ENCODE peak calls at places on chromosomes 6 and 20, in eight cellular contexts. One of them, this sample, is unnamed.

GRCh38 chr20:3677733-3678132 is 4.1 kb downstream of the ADAM33 start:
- DNase-seq in effector memory CD4-positive, alpha-beta T cell: no peak
- DNase-seq in RKO: no peak
- DNase-seq in left ventricle myocardium superior: peak
- DNase-seq in Calu3: no peak
- DNase-seq in CD8-positive, alpha-beta T cell: no peak
- DNase-seq in body of pancreas: no peak
- DNase-seq in astrocyte of the spinal cord: peak
- DNase-seq in this sample: peak

GRCh38 chr6:142026471-142026870 is 106.3 kb upstream of the GJE1 start:
- DNase-seq in astrocyte of the spinal cord: no peak
- DNase-seq in body of pancreas: no peak
- DNase-seq in effector memory CD4-positive, alpha-beta T cell: no peak
- DNase-seq in left ventricle myocardium superior: no peak
- DNase-seq in CD8-positive, alpha-beta T cell: no peak
- DNase-seq in RKO: no peak
- DNase-seq in Calu3: peak
- DNase-seq in this sample: no peak

GRCh38 chr6:36039113-36039512 is 11.5 kb downstream of the MAPK14 start:
- DNase-seq in astrocyte of the spinal cord: peak
- DNase-seq in Calu3: no peak
- DNase-seq in body of pancreas: no peak
- DNase-seq in RKO: no peak
- DNase-seq in left ventricle myocardium superior: no peak
- DNase-seq in effector memory CD4-positive, alpha-beta T cell: no peak
- DNase-seq in CD8-positive, alpha-beta T cell: no peak
- DNase-seq in this sample: no peak

GRCh38 chr6:36139431-36139830 is 9.1 kb downstream of the MAPK13 start:
- DNase-seq in RKO: no peak
- DNase-seq in effector memory CD4-positive, alpha-beta T cell: no peak
- DNase-seq in left ventricle myocardium superior: no peak
- DNase-seq in body of pancreas: no peak
- DNase-seq in Calu3: peak
- DNase-seq in astrocyte of the spinal cord: no peak
- DNase-seq in CD8-positive, alpha-beta T cell: no peak
- DNase-seq in this sample: no peak

GRCh38 chr6:82611751-82612150 is 248.1 kb downstream of the TPBG start:
- DNase-seq in CD8-positive, alpha-beta T cell: no peak
- DNase-seq in RKO: no peak
- DNase-seq in effector memory CD4-positive, alpha-beta T cell: no peak
- DNase-seq in body of pancreas: no peak
- DNase-seq in astrocyte of the spinal cord: no peak
- DNase-seq in Calu3: no peak
- DNase-seq in left ventricle myocardium superior: no peak
- DNase-seq in this sample: no peak

GRCh38 chr20:53829706-53830521 is 236.3 kb upstream of the ZNF217 start:
- DNase-seq in Calu3: no peak
- DNase-seq in astrocyte of the spinal cord: peak
- DNase-seq in effector memory CD4-positive, alpha-beta T cell: no peak
- DNase-seq in CD8-positive, alpha-beta T cell: no peak
- DNase-seq in RKO: no peak
- DNase-seq in body of pancreas: peak
- DNase-seq in left ventricle myocardium superior: no peak
- DNase-seq in this sample: no peak

GRCh38 chr6:169190144-169190584 is 63.5 kb downstream of the THBS2 start:
- DNase-seq in left ventricle myocardium superior: peak
- DNase-seq in body of pancreas: no peak
- DNase-seq in astrocyte of the spinal cord: peak
- DNase-seq in RKO: no peak
- DNase-seq in effector memory CD4-positive, alpha-beta T cell: no peak
- DNase-seq in CD8-positive, alpha-beta T cell: no peak
- DNase-seq in Calu3: no peak
- DNase-seq in this sample: peak

GRCh38 chr6:14550817-14551216 is 433.2 kb downstream of the CD83 start:
- DNase-seq in Calu3: no peak
- DNase-seq in body of pancreas: no peak
- DNase-seq in astrocyte of the spinal cord: no peak
- DNase-seq in effector memory CD4-positive, alpha-beta T cell: no peak
- DNase-seq in left ventricle myocardium superior: peak
- DNase-seq in CD8-positive, alpha-beta T cell: no peak
- DNase-seq in RKO: no peak
- DNase-seq in this sample: peak

GRCh38 chr6:127192911-127193503 is 73.7 kb upstream of the RNF146 start:
- DNase-seq in CD8-positive, alpha-beta T cell: no peak
- DNase-seq in RKO: no peak
- DNase-seq in astrocyte of the spinal cord: no peak
- DNase-seq in Calu3: no peak
- DNase-seq in effector memory CD4-positive, alpha-beta T cell: no peak
- DNase-seq in body of pancreas: no peak
- DNase-seq in left ventricle myocardium superior: no peak
- DNase-seq in this sample: no peak

GRCh38 chr20:1423625-1424106 is 30.8 kb upstream of the FKBP1A start:
- DNase-seq in body of pancreas: peak
- DNase-seq in astrocyte of the spinal cord: peak
- DNase-seq in effector memory CD4-positive, alpha-beta T cell: no peak
- DNase-seq in RKO: peak
- DNase-seq in Calu3: peak
- DNase-seq in CD8-positive, alpha-beta T cell: no peak
- DNase-seq in left ventricle myocardium superior: no peak
- DNase-seq in this sample: peak

GRCh38 chr6:163743796-163744195 is 329.3 kb downstream of the QKI start:
- DNase-seq in effector memory CD4-positive, alpha-beta T cell: no peak
- DNase-seq in left ventricle myocardium superior: no peak
- DNase-seq in Calu3: no peak
- DNase-seq in CD8-positive, alpha-beta T cell: no peak
- DNase-seq in astrocyte of the spinal cord: no peak
- DNase-seq in body of pancreas: no peak
- DNase-seq in RKO: no peak
- DNase-seq in this sample: no peak

GRCh38 chr6:26556263-26557070 is 18.3 kb downstream of the HMGN4 start:
- DNase-seq in RKO: peak
- DNase-seq in effector memory CD4-positive, alpha-beta T cell: no peak
- DNase-seq in CD8-positive, alpha-beta T cell: peak
- DNase-seq in body of pancreas: peak
- DNase-seq in Calu3: peak
- DNase-seq in astrocyte of the spinal cord: peak
- DNase-seq in left ventricle myocardium superior: peak
- DNase-seq in this sample: no peak

GRCh38 chr20:42308980-42309524 is 690.9 kb upstream of the CHD6 start:
- DNase-seq in effector memory CD4-positive, alpha-beta T cell: no peak
- DNase-seq in RKO: no peak
- DNase-seq in CD8-positive, alpha-beta T cell: no peak
- DNase-seq in Calu3: no peak
- DNase-seq in body of pancreas: no peak
- DNase-seq in left ventricle myocardium superior: no peak
- DNase-seq in astrocyte of the spinal cord: no peak
- DNase-seq in this sample: no peak

GRCh38 chr20:34883809-34884208 is 7.4 kb downstream of the ACSS2 start:
- DNase-seq in Calu3: no peak
- DNase-seq in RKO: no peak
- DNase-seq in left ventricle myocardium superior: no peak
- DNase-seq in effector memory CD4-positive, alpha-beta T cell: no peak
- DNase-seq in astrocyte of the spinal cord: no peak
- DNase-seq in CD8-positive, alpha-beta T cell: no peak
- DNase-seq in body of pancreas: no peak
- DNase-seq in this sample: no peak

GRCh38 chr6:142797159-142797558 is 147.8 kb downstream of the HIVEP2 start:
- DNase-seq in effector memory CD4-positive, alpha-beta T cell: no peak
- DNase-seq in body of pancreas: no peak
- DNase-seq in astrocyte of the spinal cord: no peak
- DNase-seq in RKO: no peak
- DNase-seq in CD8-positive, alpha-beta T cell: no peak
- DNase-seq in Calu3: no peak
- DNase-seq in left ventricle myocardium superior: no peak
- DNase-seq in this sample: no peak

GRCh38 chr6:158150701-158151100 is 17.4 kb downstream of the SERAC1 start:
- DNase-seq in astrocyte of the spinal cord: peak
- DNase-seq in CD8-positive, alpha-beta T cell: no peak
- DNase-seq in RKO: no peak
- DNase-seq in effector memory CD4-positive, alpha-beta T cell: no peak
- DNase-seq in left ventricle myocardium superior: no peak
- DNase-seq in Calu3: no peak
- DNase-seq in body of pancreas: no peak
- DNase-seq in this sample: no peak

GRCh38 chr20:25549866-25550477 is 35.4 kb downstream of the NINL start:
- DNase-seq in effector memory CD4-positive, alpha-beta T cell: no peak
- DNase-seq in left ventricle myocardium superior: no peak
- DNase-seq in RKO: no peak
- DNase-seq in Calu3: no peak
- DNase-seq in body of pancreas: no peak
- DNase-seq in CD8-positive, alpha-beta T cell: no peak
- DNase-seq in astrocyte of the spinal cord: peak
- DNase-seq in this sample: no peak

GRCh38 chr6:66578362-66578761 is 871.3 kb upstream of the EYS start:
- DNase-seq in left ventricle myocardium superior: no peak
- DNase-seq in CD8-positive, alpha-beta T cell: no peak
- DNase-seq in RKO: no peak
- DNase-seq in Calu3: no peak
- DNase-seq in effector memory CD4-positive, alpha-beta T cell: no peak
- DNase-seq in body of pancreas: no peak
- DNase-seq in astrocyte of the spinal cord: no peak
- DNase-seq in this sample: no peak

GRCh38 chr6:142867355-142867801 is 77.6 kb downstream of the HIVEP2 start:
- DNase-seq in astrocyte of the spinal cord: no peak
- DNase-seq in RKO: no peak
- DNase-seq in Calu3: no peak
- DNase-seq in left ventricle myocardium superior: no peak
- DNase-seq in effector memory CD4-positive, alpha-beta T cell: no peak
- DNase-seq in body of pancreas: no peak
- DNase-seq in CD8-positive, alpha-beta T cell: no peak
- DNase-seq in this sample: no peak

GRCh38 chr6:149859368-149859767 is 4.8 kb downstream of the LRP11 start:
- DNase-seq in effector memory CD4-positive, alpha-beta T cell: no peak
- DNase-seq in left ventricle myocardium superior: no peak
- DNase-seq in Calu3: no peak
- DNase-seq in astrocyte of the spinal cord: peak
- DNase-seq in body of pancreas: peak
- DNase-seq in CD8-positive, alpha-beta T cell: no peak
- DNase-seq in RKO: no peak
- DNase-seq in this sample: no peak

GRCh38 chr20:36197271-36197670 is 39.0 kb upstream of the AAR2 start:
- DNase-seq in CD8-positive, alpha-beta T cell: no peak
- DNase-seq in body of pancreas: no peak
- DNase-seq in effector memory CD4-positive, alpha-beta T cell: no peak
- DNase-seq in Calu3: no peak
- DNase-seq in astrocyte of the spinal cord: no peak
- DNase-seq in left ventricle myocardium superior: no peak
- DNase-seq in RKO: no peak
- DNase-seq in this sample: no peak

GRCh38 chr6:134373282-134373922 is 55.5 kb upstream of the SGK1 start:
- DNase-seq in Calu3: peak
- DNase-seq in body of pancreas: peak
- DNase-seq in CD8-positive, alpha-beta T cell: no peak
- DNase-seq in astrocyte of the spinal cord: peak
- DNase-seq in effector memory CD4-positive, alpha-beta T cell: no peak
- DNase-seq in RKO: no peak
- DNase-seq in left ventricle myocardium superior: no peak
- DNase-seq in this sample: peak

GRCh38 chr6:137811912-137812553 is 55.0 kb upstream of the TNFAIP3 start:
- DNase-seq in left ventricle myocardium superior: no peak
- DNase-seq in CD8-positive, alpha-beta T cell: no peak
- DNase-seq in astrocyte of the spinal cord: no peak
- DNase-seq in effector memory CD4-positive, alpha-beta T cell: no peak
- DNase-seq in Calu3: no peak
- DNase-seq in body of pancreas: no peak
- DNase-seq in RKO: no peak
- DNase-seq in this sample: no peak

GRCh38 chr6:141848029-141848890 is 284.5 kb upstream of the GJE1 start:
- DNase-seq in body of pancreas: no peak
- DNase-seq in left ventricle myocardium superior: no peak
- DNase-seq in RKO: no peak
- DNase-seq in Calu3: no peak
- DNase-seq in astrocyte of the spinal cord: peak
- DNase-seq in effector memory CD4-positive, alpha-beta T cell: peak
- DNase-seq in CD8-positive, alpha-beta T cell: peak
- DNase-seq in this sample: no peak

GRCh38 chr20:1934578-1935573 is 39.7 kb downstream of the SIRPA start:
- DNase-seq in astrocyte of the spinal cord: peak
- DNase-seq in body of pancreas: peak
- DNase-seq in CD8-positive, alpha-beta T cell: no peak
- DNase-seq in RKO: no peak
- DNase-seq in Calu3: no peak
- DNase-seq in left ventricle myocardium superior: peak
- DNase-seq in effector memory CD4-positive, alpha-beta T cell: no peak
- DNase-seq in this sample: peak

GRCh38 chr6:159595173-159595572 is 97.9 kb downstream of the SOD2 start:
- DNase-seq in effector memory CD4-positive, alpha-beta T cell: no peak
- DNase-seq in RKO: peak
- DNase-seq in Calu3: peak
- DNase-seq in left ventricle myocardium superior: no peak
- DNase-seq in body of pancreas: no peak
- DNase-seq in CD8-positive, alpha-beta T cell: no peak
- DNase-seq in astrocyte of the spinal cord: peak
- DNase-seq in this sample: no peak

GRCh38 chr6:89400912-89401399 is 11.1 kb downstream of the RRAGD start:
- DNase-seq in astrocyte of the spinal cord: no peak
- DNase-seq in left ventricle myocardium superior: no peak
- DNase-seq in effector memory CD4-positive, alpha-beta T cell: no peak
- DNase-seq in Calu3: no peak
- DNase-seq in body of pancreas: no peak
- DNase-seq in RKO: no peak
- DNase-seq in CD8-positive, alpha-beta T cell: no peak
- DNase-seq in this sample: no peak

GRCh38 chr6:135230702-135231468 is 49.8 kb downstream of the MYB start:
- DNase-seq in body of pancreas: no peak
- DNase-seq in CD8-positive, alpha-beta T cell: no peak
- DNase-seq in astrocyte of the spinal cord: peak
- DNase-seq in effector memory CD4-positive, alpha-beta T cell: no peak
- DNase-seq in Calu3: no peak
- DNase-seq in RKO: no peak
- DNase-seq in left ventricle myocardium superior: no peak
- DNase-seq in this sample: no peak

GRCh38 chr6:145082359-145082758 is 653.0 kb downstream of the EPM2A start:
- DNase-seq in body of pancreas: no peak
- DNase-seq in CD8-positive, alpha-beta T cell: no peak
- DNase-seq in RKO: no peak
- DNase-seq in left ventricle myocardium superior: no peak
- DNase-seq in effector memory CD4-positive, alpha-beta T cell: no peak
- DNase-seq in astrocyte of the spinal cord: no peak
- DNase-seq in Calu3: no peak
- DNase-seq in this sample: no peak

GRCh38 chr6:44805239-44805849 is 417.8 kb downstream of the CDC5L start:
- DNase-seq in effector memory CD4-positive, alpha-beta T cell: no peak
- DNase-seq in CD8-positive, alpha-beta T cell: no peak
- DNase-seq in left ventricle myocardium superior: no peak
- DNase-seq in RKO: no peak
- DNase-seq in astrocyte of the spinal cord: peak
- DNase-seq in Calu3: no peak
- DNase-seq in body of pancreas: no peak
- DNase-seq in this sample: no peak

GRCh38 chr20:20207291-20207690 is 155.0 kb downstream of the CFAP61 start:
- DNase-seq in Calu3: no peak
- DNase-seq in RKO: no peak
- DNase-seq in left ventricle myocardium superior: no peak
- DNase-seq in CD8-positive, alpha-beta T cell: no peak
- DNase-seq in body of pancreas: no peak
- DNase-seq in effector memory CD4-positive, alpha-beta T cell: no peak
- DNase-seq in astrocyte of the spinal cord: no peak
- DNase-seq in this sample: no peak

GRCh38 chr6:128803911-128804310 is 79.0 kb upstream of the LAMA2 start:
- DNase-seq in astrocyte of the spinal cord: peak
- DNase-seq in left ventricle myocardium superior: no peak
- DNase-seq in Calu3: no peak
- DNase-seq in RKO: no peak
- DNase-seq in CD8-positive, alpha-beta T cell: no peak
- DNase-seq in effector memory CD4-positive, alpha-beta T cell: no peak
- DNase-seq in body of pancreas: no peak
- DNase-seq in this sample: no peak

GRCh38 chr20:38073307-38074010 is 39.9 kb downstream of the RPRD1B start:
- DNase-seq in Calu3: peak
- DNase-seq in RKO: peak
- DNase-seq in CD8-positive, alpha-beta T cell: no peak
- DNase-seq in body of pancreas: peak
- DNase-seq in astrocyte of the spinal cord: peak
- DNase-seq in left ventricle myocardium superior: peak
- DNase-seq in effector memory CD4-positive, alpha-beta T cell: no peak
- DNase-seq in this sample: peak

GRCh38 chr6:116398366-116399005 is 27.7 kb downstream of the DSE start:
- DNase-seq in left ventricle myocardium superior: no peak
- DNase-seq in RKO: no peak
- DNase-seq in astrocyte of the spinal cord: peak
- DNase-seq in effector memory CD4-positive, alpha-beta T cell: no peak
- DNase-seq in body of pancreas: no peak
- DNase-seq in Calu3: peak
- DNase-seq in CD8-positive, alpha-beta T cell: no peak
- DNase-seq in this sample: no peak